ENCODE peak calls at places on chromosomes 4 and X, in seven cellular contexts. I is SK-MEL-5; K is substantia nigra; X is NCI-H1105 treated with DMSO at 0.1 percent for 48 hours; O is hypothalamus; D is stimulated activated CD4-positive, alpha-beta T cell treated with anti-CD3 and anti-CD28 coated beads, Interleukin-15, amount 100 ng/mL, for 24 hours; Z is caudate nucleus. A is an unnamed sample.

GRCh38 chrX:39492495-39493162 is 605.1 kb downstream of the BCOR start:
- DNase-seq in K (no peak), X (no peak), I (no peak), D (no peak), Z (no peak), O (no peak), A (peak)

GRCh38 chr4:64584981-64585557 is 175.8 kb upstream of the TECRL start:
- DNase-seq in Z (no peak), O (no peak), I (peak), D (peak), K (no peak), X (peak), A (no peak)

GRCh38 chr4:55989716-55990115 is 41.0 kb downstream of the CEP135 start:
- DNase-seq in D (no peak), I (no peak), X (no peak), Z (no peak), K (no peak), O (no peak), A (no peak)

GRCh38 chr4:5636766-5637670 is 71.3 kb downstream of the EVC2 start:
- DNase-seq in I (no peak), Z (no peak), O (no peak), D (no peak), X (no peak), K (no peak), A (no peak)

GRCh38 chr4:141668200-141668599 is 31.8 kb downstream of the IL15 start:
- DNase-seq in I (no peak), O (no peak), X (no peak), D (no peak), K (no peak), Z (no peak), A (no peak)

GRCh38 chr4:73577371-73577770 is 42.9 kb downstream of the RASSF6 start:
- DNase-seq in D (no peak), Z (no peak), I (peak), K (no peak), X (no peak), O (no peak), A (no peak)

GRCh38 chr4:25401066-25401465 is 24.0 kb downstream of the ANAPC4 start:
- DNase-seq in Z (no peak), K (no peak), I (no peak), D (no peak), X (no peak), O (no peak), A (no peak)

GRCh38 chrX:7515681-7516413 is 327.1 kb upstream of the VCX start:
- DNase-seq in K (no peak), I (peak), Z (no peak), X (no peak), O (no peak), D (no peak), A (no peak)

GRCh38 chr4:57344296-57344695 is 234.1 kb upstream of the IGFBP7 start:
- DNase-seq in K (no peak), X (no peak), O (no peak), D (no peak), I (no peak), Z (no peak), A (no peak)

GRCh38 chr4:182179751-182180150 is 63.5 kb upstream of the TENM3 start:
- DNase-seq in D (no peak), O (no peak), Z (no peak), K (no peak), X (no peak), I (peak), A (no peak)

GRCh38 chrX:13826770-13827169 is 9.9 kb upstream of the GPM6B start:
- DNase-seq in D (no peak), Z (peak), I (no peak), O (no peak), K (no peak), X (no peak), A (no peak)

GRCh38 chr4:56861365-56861764 is 39.9 kb upstream of the SPINK2 start:
- DNase-seq in K (no peak), X (no peak), O (no peak), Z (no peak), D (no peak), I (no peak), A (no peak)

GRCh38 chrX:39898147-39898546 is 199.6 kb downstream of the BCOR start:
- DNase-seq in X (no peak), K (no peak), O (no peak), D (no peak), I (no peak), Z (no peak), A (no peak)

GRCh38 chr4:7837597-7838135 is 102.0 kb downstream of the AFAP1 start:
- DNase-seq in O (no peak), X (no peak), Z (no peak), I (no peak), D (no peak), K (no peak), A (no peak)

GRCh38 chr4:99853993-99854392 is 37.4 kb downstream of the DAPP1 start:
- DNase-seq in Z (no peak), X (no peak), O (no peak), D (no peak), I (no peak), K (no peak), A (no peak)

GRCh38 chrX:73562458-73562857 is 539 bp upstream of the CHIC1 start:
- DNase-seq in K (no peak), I (no peak), O (no peak), X (peak), Z (no peak), D (no peak), A (peak)

GRCh38 chr4:20430555-20430954 is 178.8 kb downstream of the SLIT2 start:
- DNase-seq in K (no peak), I (no peak), O (no peak), Z (no peak), D (no peak), X (no peak), A (no peak)

GRCh38 chr4:182978152-182978827 is 61.1 kb upstream of the DCTD start:
- DNase-seq in I (no peak), X (no peak), D (no peak), K (no peak), O (no peak), Z (no peak), A (no peak)

GRCh38 chr4:109026588-109026987 is 263.7 kb upstream of the ETNPPL start:
- DNase-seq in K (no peak), X (no peak), Z (no peak), D (no peak), O (no peak), I (no peak), A (no peak)

GRCh38 chrX:7788334-7788733 is 54.6 kb upstream of the VCX start:
- DNase-seq in O (no peak), I (no peak), Z (no peak), K (no peak), X (no peak), D (no peak), A (no peak)

GRCh38 chr4:36348403-36348938 is 67.1 kb downstream of the DTHD1 start:
- DNase-seq in I (no peak), D (peak), O (no peak), K (no peak), Z (no peak), X (no peak), A (no peak)

A was measured in midbrain.